ENCODE peak calls at places on chromosomes 7 and 10, in four cellular contexts. C is breast epithelium, Z is body of pancreas, F is gastrocnemius medialis. S is an unnamed sample. For H3K36me3, the result is how much of the 10 kb centered on the place peaks cover.

GRCh38 chr10:76946268-76946667 is 691.3 kb downstream of the KCNMA1 start:
- DNase-seq in C (no peak), Z (no peak), F (peak), S (no peak)

GRCh38 chr7:135919071-135919841 is 57.9 kb downstream of the MTPN start:
- DNase-seq in C (no peak), Z (no peak), F (no peak), S (no peak)

GRCh38 chr7:28389504-28390385 is 22.6 kb upstream of the CREB5 start:
- DNase-seq in C (no peak), Z (peak), F (no peak), S (peak)

GRCh38 chr7:75657866-75658265 is 80.9 kb downstream of the HIP1 start:
- DNase-seq in C (no peak), Z (no peak), F (no peak), S (no peak)

GRCh38 chr7:92200791-92201190 is 21.8 kb upstream of the LRRD1 start:
- DNase-seq in C (no peak), Z (no peak), F (no peak), S (peak)

GRCh38 chr10:121088524-121088923 is 237.4 kb downstream of the WDR11 start:
- DNase-seq in C (no peak), Z (no peak), F (no peak), S (peak)

GRCh38 chr10:119347181-119347974 is 140.0 kb downstream of the GRK5 start:
- DNase-seq in C (no peak), Z (no peak), F (no peak), S (no peak)

GRCh38 chr10:11210211-11210922 is 192.7 kb downstream of the CELF2 start:
- DNase-seq in C (no peak), Z (peak), F (no peak), S (peak)

GRCh38 chr10:42939237-42939636 is 137.6 kb upstream of the RET start:
- DNase-seq in C (peak), Z (no peak), F (no peak), S (no peak)

DNA sequence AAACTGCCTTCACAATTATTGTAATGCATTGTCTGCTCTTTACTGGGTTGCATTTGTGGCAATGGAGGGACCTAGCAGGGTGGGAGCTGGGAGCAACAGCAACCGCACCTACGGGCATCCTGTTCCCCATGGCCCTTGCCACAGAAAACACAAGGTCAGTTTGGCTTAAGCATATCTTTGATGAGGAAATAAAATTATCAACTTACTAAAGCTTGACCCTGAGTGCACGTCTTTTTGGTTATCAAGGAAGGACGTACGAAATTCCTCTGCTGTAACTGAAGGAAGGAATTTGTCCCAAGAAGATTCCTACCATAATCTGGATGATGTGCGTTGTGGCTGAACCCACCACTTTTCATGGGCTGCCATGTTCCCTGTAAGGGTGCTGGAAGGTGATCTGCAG is 19.9 kb upstream of the PTPRN2 start:
- DNase-seq in C (no peak), Z (no peak), F (no peak), S (no peak)
- H3K36me3 ChIP-seq in C (under half), Z (under half), F (under half), S (under half)

DNA sequence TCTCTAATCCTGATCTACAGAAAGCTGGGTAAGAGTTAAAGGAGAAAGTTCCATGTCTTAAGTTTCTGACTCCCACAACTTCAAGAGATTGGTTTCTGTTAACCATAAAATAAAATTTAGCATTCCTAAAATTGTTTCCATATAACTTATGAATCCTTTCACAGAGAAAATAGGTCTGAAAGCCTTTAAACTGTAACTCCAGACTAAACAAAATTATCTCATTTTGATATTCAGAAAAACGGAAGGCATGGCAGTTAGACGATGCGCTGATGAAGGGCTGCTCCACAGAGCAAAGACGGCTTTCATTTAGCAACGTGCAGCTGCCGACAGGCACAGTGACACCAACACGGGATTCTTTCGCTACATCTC is 133.3 kb downstream of the SLC25A13 start:
- DNase-seq in C (no peak), Z (no peak), F (no peak), S (no peak)
- H3K36me3 ChIP-seq in C (under half), Z (under half), F (under half), S (under half)

GRCh38 chr10:125089486-125089885 is 70.9 kb downstream of the CTBP2 start:
- DNase-seq in C (no peak), Z (no peak), F (no peak), S (no peak)

GRCh38 chr10:125093199-125093841 is 67.0 kb downstream of the CTBP2 start:
- DNase-seq in C (no peak), Z (peak), F (peak), S (no peak)

GRCh38 chr10:125092564-125093031 is 67.8 kb downstream of the CTBP2 start:
- DNase-seq in C (no peak), Z (no peak), F (no peak), S (no peak)

GRCh38 chr10:125094111-125094705 is 66.2 kb downstream of the CTBP2 start:
- DNase-seq in C (no peak), Z (no peak), F (no peak), S (no peak)

GRCh38 chr10:125091891-125092290 is 68.5 kb downstream of the CTBP2 start:
- DNase-seq in C (no peak), Z (no peak), F (no peak), S (no peak)
- H3K36me3 ChIP-seq in C (under half), Z (under half), F (under half), S (under half)

DNA sequence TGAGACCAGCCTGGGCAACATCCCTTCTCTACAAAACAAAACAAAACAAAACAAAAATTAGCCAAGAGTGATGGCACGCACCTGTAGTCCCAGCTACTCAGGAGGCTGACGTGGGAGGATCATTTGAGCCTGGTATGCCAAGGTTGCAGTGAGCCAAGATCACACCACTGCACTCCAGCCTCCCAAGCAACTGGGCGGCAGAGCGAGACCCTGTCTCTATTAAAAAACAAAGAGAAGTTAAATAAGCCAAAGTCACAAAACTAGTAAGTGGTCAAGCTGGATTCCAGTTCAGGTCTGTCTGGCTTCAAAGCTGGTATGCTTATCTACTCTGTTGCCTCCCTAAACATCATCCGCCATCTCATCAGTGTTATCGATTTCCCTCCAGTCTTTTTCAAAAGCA is 110.8 kb downstream of the ARID5B start:
- DNase-seq in C (no peak), Z (no peak), F (no peak), S (no peak)
- H3K36me3 ChIP-seq in C (under half), Z (under half), F (under half), S (under half)

DNA sequence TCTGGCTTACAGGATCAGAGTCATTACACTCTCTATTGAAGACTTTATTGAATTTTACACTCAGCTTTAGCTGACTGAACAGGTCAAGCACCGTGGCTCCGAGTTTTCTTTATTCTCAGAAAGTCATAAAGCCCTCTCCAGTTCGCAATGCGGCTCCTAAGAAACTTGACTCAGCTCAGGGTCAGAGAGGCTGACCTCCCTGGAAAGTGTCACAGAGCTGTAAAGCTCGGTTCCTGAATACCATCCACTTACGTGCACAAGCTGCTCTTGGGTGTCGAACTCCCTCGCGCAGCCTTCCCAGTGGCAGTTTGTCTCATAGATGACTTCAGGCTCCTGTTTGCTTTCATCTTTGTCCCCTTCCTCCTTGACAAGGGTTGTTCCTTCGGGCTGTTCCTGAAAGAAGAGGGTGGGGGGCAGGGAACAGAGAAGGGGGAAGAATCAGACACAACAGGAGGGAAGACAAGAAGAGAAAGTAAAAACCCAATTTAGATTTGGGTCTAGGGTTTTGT is 213.7 kb downstream of the GLI3 start:
- DNase-seq in C (no peak), Z (no peak), F (no peak), S (no peak)
- H3K36me3 ChIP-seq in C (under half), Z (under half), F (under half), S (under half)

GRCh38 chr7:73705551-73705920 is 13.9 kb downstream of the STX1A start:
- DNase-seq in C (no peak), Z (peak), F (no peak), S (no peak)

GRCh38 chr7:73703649-73703984 is 15.9 kb downstream of the STX1A start:
- DNase-seq in C (no peak), Z (no peak), F (no peak), S (no peak)

GRCh38 chr7:73703225-73703624 is 16.2 kb downstream of the STX1A start:
- DNase-seq in C (no peak), Z (no peak), F (no peak), S (peak)

GRCh38 chr7:73704640-73705550 is 14.6 kb downstream of the STX1A start:
- DNase-seq in C (peak), Z (no peak), F (no peak), S (peak)

GRCh38 chr7:73703985-73704639 is 15.4 kb downstream of the STX1A start:
- DNase-seq in C (no peak), Z (peak), F (no peak), S (peak)
- H3K36me3 ChIP-seq in C (under half), Z (under half), F (under half), S (under half)

GRCh38 chr7:134831862-134832261 is 52.4 kb downstream of the CALD1 start:
- DNase-seq in C (no peak), Z (peak), F (peak), S (no peak)

GRCh38 chr7:134827889-134828288 is 48.5 kb downstream of the CALD1 start:
- DNase-seq in C (no peak), Z (no peak), F (no peak), S (no peak)

GRCh38 chr7:134827436-134827835 is 48.0 kb downstream of the CALD1 start:
- DNase-seq in C (no peak), Z (no peak), F (no peak), S (no peak)

GRCh38 chr7:134828361-134828760 is 48.9 kb downstream of the CALD1 start:
- DNase-seq in C (no peak), Z (no peak), F (no peak), S (no peak)

GRCh38 chr7:134829381-134829986 is 50.0 kb downstream of the CALD1 start:
- DNase-seq in C (no peak), Z (no peak), F (no peak), S (no peak)
- H3K36me3 ChIP-seq in C (under half), Z (under half), F (under half), S (under half)

DNA sequence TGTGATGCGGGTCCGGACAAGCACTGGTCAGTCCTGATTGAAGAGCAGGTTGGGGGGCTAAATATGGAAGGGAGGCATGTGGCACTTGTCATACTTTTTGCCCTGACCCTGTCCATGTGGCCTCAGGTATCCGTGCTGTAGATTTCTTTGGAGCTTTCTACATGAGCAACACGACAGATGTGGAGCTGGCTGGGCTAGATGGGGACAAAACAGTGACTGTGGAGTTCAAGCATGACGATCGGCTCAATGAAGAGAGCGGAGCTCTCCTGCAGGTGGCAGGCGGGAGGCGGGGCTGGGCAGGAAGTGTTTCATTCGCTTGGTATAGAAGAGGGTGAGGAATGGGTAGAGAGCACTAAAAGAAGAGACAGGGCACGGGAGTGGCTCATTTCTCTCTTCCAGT is 13.0 kb upstream of the CHCHD1 start:
- DNase-seq in C (no peak), Z (no peak), F (no peak), S (peak)
- H3K36me3 ChIP-seq in C (under half), Z (under half), F (under half), S (under half)

DNA sequence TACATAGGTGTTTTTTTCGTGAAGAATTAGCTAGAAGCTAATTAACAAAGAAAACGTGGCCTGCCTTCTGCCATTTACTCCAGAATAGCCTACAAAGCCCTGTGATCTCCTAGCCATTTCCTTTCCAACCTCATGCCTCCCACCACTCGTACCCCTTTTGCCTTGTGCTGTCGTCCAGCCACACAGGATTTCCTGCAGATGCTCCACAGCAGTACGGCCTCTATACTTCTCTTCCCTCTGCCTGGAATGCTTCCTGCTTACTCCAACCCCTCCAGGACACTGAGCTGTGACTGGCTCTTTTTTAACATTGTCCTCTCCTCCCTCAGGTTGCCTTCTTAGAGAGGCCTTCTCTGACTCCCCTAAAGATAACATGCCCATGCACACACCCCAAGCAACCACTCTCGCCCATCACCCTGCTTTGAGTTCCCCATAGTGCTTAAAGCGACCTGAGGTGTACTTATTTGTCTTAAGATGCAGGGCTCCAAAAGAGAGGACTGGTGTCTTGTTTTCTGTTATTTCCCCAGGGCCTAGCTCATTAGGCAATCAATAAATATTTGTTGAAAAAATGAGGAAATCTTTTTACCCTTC is 32.7 kb downstream of the STK17A start:
- DNase-seq in C (no peak), Z (no peak), F (no peak), S (no peak)
- H3K36me3 ChIP-seq in C (under half), Z (under half), F (under half), S (under half)

DNA sequence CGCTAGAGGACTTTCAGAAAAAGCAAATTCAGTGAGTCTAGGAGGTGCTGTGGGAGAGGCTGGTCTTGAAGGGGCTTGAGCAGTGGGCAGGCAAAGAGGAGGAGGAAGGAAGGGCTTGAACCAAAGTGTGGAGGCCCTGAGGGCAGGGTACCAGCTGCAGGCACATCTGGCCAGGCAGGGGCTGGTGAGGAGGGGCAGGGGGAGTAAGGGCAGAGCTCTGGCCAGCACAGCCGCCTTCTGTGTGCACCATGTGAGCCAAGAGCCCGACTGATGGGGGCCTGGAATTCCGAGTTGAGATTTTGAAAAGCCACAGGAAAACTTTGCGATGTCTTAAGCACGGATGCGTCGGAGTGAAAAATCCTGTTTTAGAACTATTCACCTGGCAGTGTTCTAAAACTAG is 74.5 kb downstream of the PRPF18 start:
- DNase-seq in C (no peak), Z (no peak), F (no peak), S (no peak)
- H3K36me3 ChIP-seq in C (under half), Z (under half), F (under half), S (under half)